ENCODE peak calls at places on chromosomes 11 and 22, in four cellular contexts. Q is neuronal stem cell, P is H1, G is mesenchymal stem cell. V is an unnamed sample.

GRCh38 chr11:33742249-33742851 is 6.1 kb upstream of the CD59 start:
- DNase-seq in Q (no peak), P (no peak), G (peak), V (no peak)

GRCh38 chr22:49992921-49993648 is 19.5 kb downstream of the IL17REL start:
- DNase-seq in Q (no peak), P (no peak), G (peak), V (peak)

GRCh38 chr11:67627788-67628624 is 1.7 kb downstream of the NUDT8 start:
- DNase-seq in Q (no peak), P (no peak), G (no peak), V (peak)

GRCh38 chr11:108536783-108537182 is 38.6 kb upstream of the POGLUT3 start:
- DNase-seq in Q (no peak), P (no peak), G (no peak), V (no peak)

GRCh38 chr11:11078344-11078743 is 220.5 kb upstream of the ZBED5 start:
- DNase-seq in Q (no peak), P (no peak), G (peak), V (no peak)

GRCh38 chr11:45275823-45276222 is 10.3 kb downstream of the SYT13 start:
- DNase-seq in Q (no peak), P (no peak), G (no peak), V (no peak)

GRCh38 chr11:120853435-120853834 is 170.5 kb upstream of the TBCEL start:
- DNase-seq in Q (no peak), P (no peak), G (no peak), V (no peak)

GRCh38 chr11:58027341-58027740 is 3.4 kb upstream of the OR6Q1 start:
- DNase-seq in Q (no peak), P (no peak), G (peak), V (no peak)

GRCh38 chr11:132992838-132993680 is 539.2 kb downstream of the OPCML start:
- DNase-seq in Q (peak), P (no peak), G (peak), V (no peak)

GRCh38 chr11:8362899-8363298 is 99.2 kb upstream of the LMO1 start:
- DNase-seq in Q (no peak), P (no peak), G (no peak), V (no peak)

GRCh38 chr11:18768472-18768901 is 23.1 kb downstream of the PTPN5 start:
- DNase-seq in Q (no peak), P (no peak), G (no peak), V (no peak)

GRCh38 chr11:1628506-1629325 is 859 bp upstream of the KRTAP5-5 start:
- DNase-seq in Q (peak), P (peak), G (peak), V (peak)

GRCh38 chr11:87596176-87596575 is 558.4 kb downstream of the TMEM135 start:
- DNase-seq in Q (no peak), P (no peak), G (no peak), V (no peak)

DNA sequence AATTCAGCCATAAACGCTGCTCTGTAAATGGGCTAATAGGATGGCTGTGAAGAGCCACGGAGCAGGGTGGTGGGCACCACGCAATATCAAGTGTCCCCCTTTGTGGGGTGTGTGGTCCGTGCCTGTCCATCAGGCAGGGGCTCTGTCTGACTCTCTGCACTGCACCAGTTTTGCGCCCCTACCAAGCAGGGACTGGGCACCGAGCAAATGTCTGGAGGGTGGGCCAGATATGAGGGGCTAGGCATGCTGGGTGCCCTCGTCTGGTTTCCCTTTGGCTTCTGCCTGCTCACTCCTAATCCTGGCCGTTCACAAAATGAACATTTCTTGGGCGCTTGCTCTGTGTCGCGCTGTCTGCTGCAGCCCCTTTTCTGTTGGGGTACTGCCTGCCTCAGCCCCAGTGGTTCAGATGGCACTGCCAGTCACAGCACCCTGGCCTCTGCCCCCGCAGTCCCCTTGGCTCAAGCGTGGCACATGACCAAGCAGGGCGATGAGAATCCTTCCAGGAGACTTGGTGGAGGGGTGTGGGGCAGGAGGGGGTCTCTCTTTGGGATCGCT is 37.1 kb upstream of the CELSR1 start:
- DNase-seq in Q (no peak), P (no peak), G (no peak), V (no peak)
- H2BK12ac ChIP-seq in Q (no peak), P (no peak), G (no peak), V (no peak)

DNA sequence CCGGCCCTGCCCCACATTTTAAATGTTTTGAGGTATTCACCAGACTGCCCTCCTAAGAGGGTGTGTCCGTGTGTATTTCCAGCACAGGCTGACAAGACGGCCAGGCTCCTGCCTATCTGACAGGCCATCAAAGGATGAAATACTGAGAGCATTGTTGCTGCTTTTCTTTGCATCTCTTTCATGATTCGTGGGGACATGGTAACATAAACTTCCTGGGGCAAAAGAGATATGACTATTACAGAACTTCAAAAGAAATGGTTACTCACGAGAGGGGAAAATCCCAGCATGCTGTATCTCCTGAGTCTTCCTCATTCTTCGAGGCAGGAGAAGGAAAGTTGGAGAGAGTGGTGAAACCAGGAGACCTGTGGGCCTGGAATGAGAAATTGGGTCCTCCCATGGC is 10.3 kb upstream of the BIK start:
- DNase-seq in Q (no peak), P (no peak), G (peak), V (no peak)
- H2BK12ac ChIP-seq in Q (no peak), P (no peak), G (no peak), V (no peak)

DNA sequence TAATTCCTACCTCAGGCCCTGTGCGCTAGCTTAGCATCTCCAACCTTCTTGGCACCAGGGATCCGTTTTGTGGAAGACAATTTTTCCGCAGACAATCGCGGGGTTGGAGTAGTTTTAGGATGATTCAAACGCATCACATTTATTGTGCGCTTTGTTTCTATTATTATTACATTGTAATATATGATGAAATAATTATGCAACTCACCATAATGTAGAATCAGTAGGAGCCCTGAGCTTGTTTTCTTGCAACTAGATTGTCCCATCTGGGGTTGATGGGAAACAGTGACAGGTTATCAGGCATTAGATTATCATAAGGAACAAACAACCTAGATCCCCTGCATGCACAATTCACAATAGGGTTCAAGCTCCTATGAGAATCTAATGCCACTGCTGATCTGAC is 52.3 kb downstream of the AMOTL1 start:
- DNase-seq in Q (no peak), P (no peak), G (no peak), V (no peak)
- H2BK12ac ChIP-seq in Q (no peak), P (no peak), G (no peak), V (no peak)

GRCh38 chr11:27187848-27188621 is 147.4 kb downstream of the BBOX1 start:
- DNase-seq in Q (no peak), P (no peak), G (no peak), V (no peak)

GRCh38 chr11:27183672-27184457 is 143.2 kb downstream of the BBOX1 start:
- DNase-seq in Q (peak), P (no peak), G (peak), V (no peak)

GRCh38 chr11:27191061-27191460 is 150.4 kb downstream of the BBOX1 start:
- DNase-seq in Q (no peak), P (no peak), G (no peak), V (no peak)

GRCh38 chr11:27184458-27185312 is 144.1 kb downstream of the BBOX1 start:
- DNase-seq in Q (no peak), P (no peak), G (no peak), V (no peak)

GRCh38 chr11:27187075-27187847 is 146.6 kb downstream of the BBOX1 start:
- DNase-seq in Q (no peak), P (no peak), G (no peak), V (no peak)
- H2BK12ac ChIP-seq in Q (no peak), P (no peak), G (no peak), V (no peak)

GRCh38 chr22:27203276-27203660 is 545.9 kb downstream of the MIAT start:
- DNase-seq in Q (no peak), P (no peak), G (no peak), V (no peak)
- H2BK12ac ChIP-seq in Q (no peak), P (no peak), G (peak), V (no peak)

DNA sequence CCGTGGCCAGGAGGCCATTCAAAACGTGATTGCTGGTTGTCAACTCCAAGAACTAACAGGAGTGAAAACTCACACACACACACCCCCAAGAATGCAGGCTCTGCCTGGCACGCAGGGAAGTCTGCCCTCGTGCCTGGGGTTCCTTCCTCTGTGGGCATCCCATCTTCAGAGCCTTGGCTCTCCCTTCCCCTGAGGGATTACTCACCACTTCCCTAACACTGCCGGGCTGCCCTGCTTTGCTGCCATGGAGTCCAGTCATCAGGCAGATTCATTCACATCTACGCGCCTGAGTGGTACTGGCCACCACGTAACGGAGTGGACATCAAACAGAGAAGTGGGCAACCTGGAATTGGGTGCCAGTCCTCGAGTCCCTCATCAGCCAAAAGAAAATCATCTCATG is 120.7 kb upstream of the TMEM45B start:
- DNase-seq in Q (no peak), P (no peak), G (no peak), V (no peak)
- H2BK12ac ChIP-seq in Q (no peak), P (no peak), G (no peak), V (no peak)